ENCODE peak calls at places on chromosomes 11 and 22, in six cellular contexts. Z, P, I, N, U and X are unnamed samples.

GRCh38 chr22:17575681-17576080 is 12.4 kb downstream of the SLC25A18 start:
- DNase-seq in Z (no peak), P (no peak), I (no peak), N (no peak), U (no peak), X (no peak)

GRCh38 chr11:23124996-23125395 is 264.7 kb upstream of the CCDC179 start:
- DNase-seq in Z (no peak), P (no peak), I (no peak), N (no peak), U (no peak), X (no peak)

GRCh38 chr11:59141673-59142460 is 789 bp upstream of the FAM111A start:
- DNase-seq in Z (no peak), P (peak; percentile 68), I (no peak), N (no peak), U (no peak), X (no peak)

GRCh38 chr11:80593981-80594380 is 1153.2 kb upstream of the TENM4 start:
- DNase-seq in Z (no peak), P (peak; percentile 44), I (no peak), N (no peak), U (peak; percentile 61), X (no peak)

GRCh38 chr22:19080853-19081252 is 41.4 kb downstream of the DGCR2 start:
- DNase-seq in Z (no peak), P (no peak), I (no peak), N (no peak), U (no peak), X (no peak)

GRCh38 chr22:33757443-33758124 is 162.7 kb downstream of the LARGE1 start:
- DNase-seq in Z (no peak), P (no peak), I (no peak), N (no peak), U (no peak), X (no peak)

GRCh38 chr22:45246060-45246985 is 5.6 kb upstream of the KIAA0930 start:
- DNase-seq in Z (no peak), P (peak; percentile 99), I (no peak), N (no peak), U (peak; percentile 87), X (no peak)

GRCh38 chr11:67458266-67458665 is 3.1 kb downstream of the CABP4 start:
- DNase-seq in Z (no peak), P (no peak), I (no peak), N (no peak), U (no peak), X (no peak)

GRCh38 chr22:20758688-20759087 is 15.2 kb upstream of the SERPIND1 start:
- DNase-seq in Z (no peak), P (no peak), I (no peak), N (no peak), U (no peak), X (no peak)

GRCh38 chr11:11538277-11538960 is 83.4 kb downstream of the GALNT18 start:
- DNase-seq in Z (no peak), P (no peak), I (no peak), N (peak; percentile 38), U (no peak), X (no peak)

GRCh38 chr11:68664906-68665305 is 19.4 kb upstream of the GAL start:
- DNase-seq in Z (peak; percentile 29), P (no peak), I (no peak), N (no peak), U (no peak), X (no peak)

GRCh38 chr11:56849852-56850251 is 101.4 kb upstream of the OR9G4 start:
- DNase-seq in Z (no peak), P (no peak), I (no peak), N (no peak), U (no peak), X (no peak)

GRCh38 chr22:49158741-49159564 is 668.7 kb downstream of the BRD1 start:
- DNase-seq in Z (peak; percentile 33), P (no peak), I (no peak), N (no peak), U (no peak), X (no peak)

GRCh38 chr11:59010693-59011092 is 71.4 kb downstream of the GLYATL1 start:
- DNase-seq in Z (no peak), P (no peak), I (no peak), N (no peak), U (no peak), X (no peak)

GRCh38 chr22:30208631-30209603 is 37.6 kb downstream of the LIF start:
- DNase-seq in Z (no peak), P (peak; percentile 97), I (no peak), N (no peak), U (peak; percentile 40), X (no peak)

GRCh38 chr11:125357551-125357950 is 138.5 kb downstream of the FEZ1 start:
- DNase-seq in Z (no peak), P (no peak), I (no peak), N (no peak), U (no peak), X (no peak)

GRCh38 chr11:76806131-76806530 is 23.0 kb downstream of the TSKU start:
- DNase-seq in Z (peak; percentile 67), P (no peak), I (peak; percentile 43), N (no peak), U (peak; percentile 19), X (no peak)

GRCh38 chr11:115996125-115996807 is 492.1 kb upstream of the CADM1 start:
- DNase-seq in Z (no peak), P (no peak), I (no peak), N (no peak), U (no peak), X (peak; percentile 71)

GRCh38 chr11:33936745-33937612 is 45.1 kb upstream of the LMO2 start:
- DNase-seq in Z (peak; percentile 82), P (peak; percentile 55), I (no peak), N (peak; percentile 65), U (peak; percentile 30), X (no peak)

GRCh38 chr11:44944181-44944852 is 6.4 kb downstream of the TP53I11 start:
- DNase-seq in Z (no peak), P (peak; percentile 10), I (no peak), N (no peak), U (no peak), X (no peak)

GRCh38 chr22:42646569-42647525 is 2.3 kb downstream of the CYB5R3 start:
- DNase-seq in Z (no peak), P (no peak), I (no peak), N (peak; percentile 49), U (peak; percentile 73), X (no peak)

GRCh38 chr11:118434553-118435232 is 1.6 kb upstream of the KMT2A start:
- DNase-seq in Z (peak; percentile 68), P (peak; percentile 40), I (peak; percentile 79), N (peak; percentile 81), U (peak; percentile 42), X (peak; percentile 46)

GRCh38 chr11:62394825-62395538 is 23.9 kb upstream of the SCGB1A1 start:
- DNase-seq in Z (peak; percentile 89), P (peak; percentile 80), I (peak; percentile 82), N (peak; percentile 83), U (peak; percentile 67), X (no peak)

GRCh38 chr22:48491451-48491941 is 1336.2 kb downstream of the BRD1 start:
- DNase-seq in Z (peak; percentile 69), P (no peak), I (no peak), N (no peak), U (no peak), X (no peak)

GRCh38 chr11:77198440-77198849 is 70.4 kb downstream of the MYO7A start:
- DNase-seq in Z (peak; percentile 50), P (peak; percentile 10), I (peak; percentile 85), N (peak; percentile 39), U (no peak), X (no peak)

GRCh38 chr11:11738370-11738769 is 103.4 kb upstream of the USP47 start:
- DNase-seq in Z (no peak), P (no peak), I (no peak), N (no peak), U (no peak), X (no peak)

GRCh38 chr22:18968011-18968749 is 32.1 kb upstream of the PRODH start:
- DNase-seq in Z (peak; percentile 57), P (peak; percentile 15), I (peak; percentile 87), N (peak; percentile 85), U (no peak), X (no peak)

GRCh38 chr22:47154621-47155081 is 392.2 kb downstream of the TBC1D22A start:
- DNase-seq in Z (no peak), P (peak; percentile 82), I (no peak), N (peak; percentile 22), U (no peak), X (no peak)

GRCh38 chr22:42313804-42314581 is 43.5 kb upstream of the TCF20 start:
- DNase-seq in Z (no peak), P (peak; percentile 54), I (peak; percentile 78), N (peak; percentile 75), U (peak; percentile 90), X (no peak)

GRCh38 chr22:36352775-36353507 is 34.8 kb downstream of the MYH9 start:
- DNase-seq in Z (no peak), P (peak; percentile 95), I (no peak), N (no peak), U (no peak), X (no peak)

GRCh38 chr22:24819941-24820461 is 14.0 kb downstream of the SGSM1 start:
- DNase-seq in Z (no peak), P (no peak), I (no peak), N (no peak), U (peak; percentile 85), X (no peak)

GRCh38 chr11:20156876-20157613 is 3.2 kb downstream of the DBX1 start:
- DNase-seq in Z (no peak), P (no peak), I (no peak), N (no peak), U (no peak), X (peak; percentile 75)

GRCh38 chr11:7577226-7577882 is 63.6 kb downstream of the PPFIBP2 start:
- DNase-seq in Z (peak; percentile 80), P (no peak), I (no peak), N (no peak), U (peak; percentile 54), X (no peak)
- TF ChIP-seq CTCF in Z (no peak), P (no peak), I (no peak), N (no peak), U (no peak), X (no peak)

GRCh38 chr11:78218707-78219492 is 30.2 kb downstream of the USP35 start:
- DNase-seq in Z (peak; percentile 43), P (no peak), I (no peak), N (no peak), U (no peak), X (no peak)
- H3K36me3 ChIP-seq in Z (peaks cover 80% of the 10 kb centered on the region), P (peaks cover 77% of the 10 kb centered on the region), I (peaks cover 4% of the 10 kb centered on the region), N (peaks cover 25% of the 10 kb centered on the region), U (peaks cover 4% of the 10 kb centered on the region), X (peaks cover 1% of the 10 kb centered on the region)

GRCh38 chr11:117181586-117182550 is 3.3 kb downstream of the SIDT2 start:
- DNase-seq in Z (no peak), P (no peak), I (no peak), N (no peak), U (peak; percentile 22), X (no peak)
- TF ChIP-seq CTCF in Z (no peak), P (no peak), I (no peak), N (no peak), U (no peak), X (no peak)

GRCh38 chr11:8040921-8041285 is 40.1 kb upstream of the TUB start:
- DNase-seq in Z (no peak), P (no peak), I (peak; percentile 11), N (no peak), U (no peak), X (no peak)
- H3K36me3 ChIP-seq in Z (no peaks in the 10 kb centered on the region), P (no peaks in the 10 kb centered on the region), I (no peaks in the 10 kb centered on the region), N (no peaks in the 10 kb centered on the region), U (no peaks in the 10 kb centered on the region), X (no peaks in the 10 kb centered on the region)

GRCh38 chr22:28560005-28560742 is 119.5 kb downstream of the TTC28 start:
- DNase-seq in Z (no peak), P (peak; percentile 82), I (no peak), N (no peak), U (no peak), X (no peak)
- TF ChIP-seq CTCF in Z (no peak), P (no peak), I (no peak), N (no peak), U (no peak), X (no peak)